ENCODE peak calls at places on chromosomes 7 and 10, in five cellular contexts. G is GM13976, X is fibroblast of lung, J is astrocyte, Z is cardiac muscle cell. W is an unnamed sample.

GRCh38 chr10:62306663-62307062 is 38.0 kb upstream of the RTKN2 start:
- DNase-seq in G (no peak), X (no peak), J (peak), Z (peak), W (no peak)

GRCh38 chr7:46015107-46015868 is 94.2 kb upstream of the IGFBP3 start:
- DNase-seq in G (no peak), X (peak), J (no peak), Z (peak), W (no peak)

GRCh38 chr10:75127481-75127880 is 16.0 kb downstream of the SAMD8 start:
- DNase-seq in G (no peak), X (no peak), J (no peak), Z (no peak), W (no peak)

GRCh38 chr7:139745330-139746143 is 32.3 kb downstream of the HIPK2 start:
- DNase-seq in G (no peak), X (peak), J (no peak), Z (no peak), W (no peak)

GRCh38 chr7:22563621-22564241 is 63.7 kb upstream of the STEAP1B start:
- DNase-seq in G (no peak), X (no peak), J (peak), Z (peak), W (no peak)

GRCh38 chr7:44292418-44292817 is 33.0 kb downstream of the CAMK2B start:
- DNase-seq in G (no peak), X (no peak), J (no peak), Z (no peak), W (no peak)

GRCh38 chr7:34675749-34676374 is 17.8 kb downstream of the NPSR1 start:
- DNase-seq in G (peak), X (peak), J (no peak), Z (peak), W (no peak)

GRCh38 chr7:37289781-37290180 is 158.9 kb downstream of the ELMO1 start:
- DNase-seq in G (no peak), X (no peak), J (no peak), Z (no peak), W (no peak)

GRCh38 chr7:157518514-157519175 is 181.8 kb downstream of the DNAJB6 start:
- DNase-seq in G (no peak), X (no peak), J (no peak), Z (no peak), W (peak)

GRCh38 chr10:119250641-119251314 is 43.4 kb downstream of the GRK5 start:
- DNase-seq in G (no peak), X (peak), J (peak), Z (no peak), W (no peak)

GRCh38 chr10:1560535-1561192 is 176.7 kb downstream of the ADARB2 start:
- DNase-seq in G (no peak), X (no peak), J (no peak), Z (no peak), W (no peak)

GRCh38 chr10:15112657-15113056 is 15.5 kb downstream of the RPP38 start:
- DNase-seq in G (no peak), X (no peak), J (no peak), Z (no peak), W (no peak)

GRCh38 chr7:129169171-129169643 is 19.2 kb upstream of the SMO start:
- DNase-seq in G (peak), X (peak), J (peak), Z (peak), W (no peak)

GRCh38 chr10:69506834-69507643 is 55.8 kb downstream of the TSPAN15 start:
- DNase-seq in G (peak), X (no peak), J (no peak), Z (no peak), W (no peak)

GRCh38 chr7:23514755-23515154 is 17.0 kb downstream of the TRA2A start:
- DNase-seq in G (peak), X (no peak), J (no peak), Z (no peak), W (no peak)

GRCh38 chr7:17502209-17502810 is 203.9 kb downstream of the AHR start:
- DNase-seq in G (no peak), X (no peak), J (no peak), Z (no peak), W (no peak)

GRCh38 chr10:44125879-44126675 is 258.8 kb downstream of the CXCL12 start:
- DNase-seq in G (no peak), X (peak), J (peak), Z (no peak), W (no peak)

GRCh38 chr7:141697211-141697871 is 4.6 kb downstream of the DENND11 start:
- DNase-seq in G (no peak), X (no peak), J (peak), Z (no peak), W (no peak)

GRCh38 chr7:43808410-43808809 is 49.9 kb downstream of the BLVRA start:
- DNase-seq in G (no peak), X (no peak), J (no peak), Z (no peak), W (no peak)

GRCh38 chr10:118754132-118754555 is 626 bp downstream of the CACUL1 start:
- DNase-seq in G (peak), X (peak), J (peak), Z (peak), W (peak)

GRCh38 chr10:21600804-21601512 is 66.9 kb downstream of the MLLT10 start:
- DNase-seq in G (no peak), X (no peak), J (peak), Z (no peak), W (no peak)

GRCh38 chr7:117949232-117949631 is 76.0 kb upstream of the CTTNBP2 start:
- DNase-seq in G (no peak), X (peak), J (peak), Z (no peak), W (no peak)

GRCh38 chr10:86960003-86960862 is 1.8 kb downstream of the SNCG start:
- DNase-seq in G (peak), X (peak), J (no peak), Z (peak), W (peak)

GRCh38 chr10:19332304-19332703 is 283.7 kb downstream of the MALRD1 start:
- DNase-seq in G (no peak), X (peak), J (no peak), Z (no peak), W (no peak)

GRCh38 chr7:142476077-142476476 is 218.2 kb upstream of the PRSS58 start:
- DNase-seq in G (no peak), X (no peak), J (peak), Z (no peak), W (no peak)

GRCh38 chr10:59648711-59649201 is 60.9 kb downstream of the SLC16A9 start:
- DNase-seq in G (no peak), X (no peak), J (peak), Z (peak), W (no peak)

GRCh38 chr7:157474685-157475084 is 137.9 kb downstream of the DNAJB6 start:
- DNase-seq in G (no peak), X (no peak), J (no peak), Z (no peak), W (no peak)

GRCh38 chr7:130182990-130183389 is 22.2 kb downstream of the TMEM209 start:
- DNase-seq in G (peak), X (no peak), J (no peak), Z (no peak), W (no peak)

GRCh38 chr7:47371733-47372368 is 210.1 kb downstream of the TNS3 start:
- DNase-seq in G (no peak), X (peak), J (peak), Z (peak), W (no peak)

GRCh38 chr7:23691320-23691719 is 11.3 kb downstream of the FAM221A start:
- DNase-seq in G (no peak), X (no peak), J (peak), Z (no peak), W (no peak)

GRCh38 chr10:102710604-102711003 is 3.6 kb downstream of the ARL3 start:
- DNase-seq in G (no peak), X (peak), J (peak), Z (no peak), W (no peak)

GRCh38 chr7:137283147-137283546 is 60.4 kb downstream of the PTN start:
- DNase-seq in G (no peak), X (no peak), J (no peak), Z (no peak), W (no peak)

GRCh38 chr7:137287651-137288258 is 55.8 kb downstream of the PTN start:
- DNase-seq in G (no peak), X (peak), J (no peak), Z (no peak), W (no peak)

DNA sequence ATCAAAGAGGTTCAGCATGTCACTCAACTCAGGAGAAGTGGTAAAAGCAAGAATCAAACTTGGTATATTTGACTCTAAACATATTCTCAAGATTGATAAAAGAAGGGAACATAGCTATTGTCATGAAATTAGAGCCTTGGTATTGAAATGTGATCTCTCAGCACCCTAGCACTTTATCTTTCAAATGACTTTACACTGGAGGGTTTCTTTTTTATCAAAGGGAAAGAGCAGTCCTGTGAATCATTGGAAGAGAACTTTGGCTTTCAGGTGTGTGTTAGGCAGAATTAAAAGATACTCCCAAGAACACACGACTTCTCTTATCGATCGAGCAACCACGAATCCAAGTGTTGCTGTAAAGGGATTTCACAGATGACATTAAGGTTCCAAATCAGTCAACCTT is 54.4 kb downstream of the PTN start:
- DNase-seq in G (no peak), X (no peak), J (no peak), Z (no peak), W (no peak)
- TF ChIP-seq CTCF in G (no peak), X (no peak), J (no peak), Z (no peak), W (no peak)

DNA sequence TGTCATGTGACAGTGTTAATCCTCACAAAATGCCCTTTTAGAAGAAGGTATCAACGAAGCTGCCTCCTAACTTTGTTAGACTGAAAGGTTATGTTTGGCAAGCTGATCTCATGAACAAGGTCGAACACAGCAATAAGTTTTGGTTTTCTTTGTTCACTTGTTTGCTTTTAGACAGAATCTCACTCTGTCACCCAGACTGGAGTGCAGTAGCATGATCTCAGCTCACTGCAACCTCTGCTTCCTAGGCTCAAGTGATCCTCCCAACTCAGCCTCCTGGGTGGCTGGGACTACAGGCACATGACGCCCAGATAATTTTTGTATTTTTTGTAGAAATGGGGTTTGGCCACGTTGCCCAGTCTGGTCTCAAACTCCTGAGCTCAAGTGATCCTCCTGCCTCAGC is 1.1 kb downstream of the STRA8 start:
- DNase-seq in G (no peak), X (no peak), J (no peak), Z (no peak), W (no peak)
- TF ChIP-seq CTCF in G (no peak), X (no peak), J (no peak), Z (no peak), W (no peak)

DNA sequence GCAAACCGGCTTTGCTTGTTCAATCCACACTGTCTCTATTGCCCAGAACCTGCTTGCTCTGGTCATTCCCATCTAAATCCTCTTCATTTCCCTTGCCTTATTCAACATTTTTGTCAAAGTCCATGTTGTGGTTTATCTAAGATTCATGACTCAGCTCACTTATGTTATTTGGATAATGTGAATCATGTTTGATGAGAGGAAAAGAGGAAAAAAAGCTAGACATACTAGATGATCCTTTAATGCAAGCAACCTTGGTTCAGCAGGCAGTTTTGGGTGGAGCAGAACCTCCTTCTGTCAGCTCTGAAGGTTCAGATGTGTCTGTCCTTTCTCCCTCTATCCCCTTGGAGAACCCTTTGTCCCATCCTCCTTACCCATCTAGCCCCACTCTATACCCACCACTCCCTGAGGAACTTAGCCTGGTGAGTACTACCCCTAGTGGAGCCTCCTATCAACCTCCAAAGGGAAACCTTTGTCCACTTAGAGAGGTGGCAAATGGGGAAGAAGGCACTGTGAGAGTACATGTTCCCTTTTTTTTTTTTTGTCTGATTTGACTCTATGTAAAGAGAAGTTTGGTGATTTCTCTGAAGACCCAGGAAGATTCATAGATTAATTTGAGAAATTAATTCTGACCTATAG is 2.1 kb upstream of the SAMD9L start:
- DNase-seq in G (no peak), X (peak), J (peak), Z (no peak), W (no peak)
- TF ChIP-seq CTCF in G (no peak), X (no peak), J (no peak), Z (no peak), W (no peak)

GRCh38 chr7:100612730-100613446 is 548 bp downstream of the MOSPD3 start:
- DNase-seq in G (no peak), X (no peak), J (no peak), Z (no peak), W (no peak)
- TF ChIP-seq CTCF in G (peak), X (peak), J (no peak), Z (peak), W (peak)

GRCh38 chr10:132412316-132413192 is 15.6 kb downstream of the PWWP2B start:
- DNase-seq in G (no peak), X (no peak), J (no peak), Z (no peak), W (no peak)
- TF ChIP-seq CTCF in G (no peak), X (no peak), J (no peak), Z (no peak), W (no peak)

GRCh38 chr10:93290661-93291354 is 191.3 kb downstream of the MYOF start:
- DNase-seq in G (no peak), X (no peak), J (no peak), Z (no peak), W (no peak)
- TF ChIP-seq CTCF in G (no peak), X (no peak), J (no peak), Z (no peak), W (no peak)

GRCh38 chr7:66847879-66848810 is 72.9 kb upstream of the TMEM248 start:
- DNase-seq in G (no peak), X (peak), J (peak), Z (no peak), W (no peak)
- TF ChIP-seq CTCF in G (no peak), X (no peak), J (no peak), Z (no peak), W (no peak)

W was measured in chondrocyte.